ENCODE peak calls at places on chromosomes 4 and X, in seven cellular contexts. M is CD8-positive, alpha-beta T cell; T is stomach; E is breast epithelium; S is mammary epithelial cell; Z is fibroblast of lung; K is GM23248. Y is an unnamed sample.
A peak's percentile ranks its signal among the peaks of the same experiment; 100 is the strongest.

GRCh38 chr4:95077864-95078263 is 320.1 kb downstream of the BMPR1B start:
- DNase-seq in M (no peak), T (no peak), E (no peak), S (peak; percentile 52), Z (peak; percentile 27), K (peak; percentile 21), Y (no peak)

GRCh38 chr4:2696423-2696822 is 59.7 kb downstream of the TNIP2 start:
- DNase-seq in M (no peak), T (no peak), E (no peak), S (no peak), Z (no peak), K (no peak), Y (no peak)

GRCh38 chrX:153421856-153422255 is 10.6 kb downstream of the ZFP92 start:
- DNase-seq in M (no peak), T (no peak), E (no peak), S (no peak), Z (no peak), K (no peak), Y (no peak)

GRCh38 chr4:180947421-180947820 is 1295.8 kb upstream of the TENM3 start:
- DNase-seq in M (no peak), T (no peak), E (no peak), S (peak; percentile 39), Z (peak; percentile 28), K (peak; percentile 63), Y (no peak)

GRCh38 chrX:12910424-12910823 is 4.0 kb downstream of the TLR8 start:
- DNase-seq in M (no peak), T (no peak), E (no peak), S (no peak), Z (no peak), K (no peak), Y (no peak)

GRCh38 chr4:146981651-146982050 is 36.0 kb upstream of the TTC29 start:
- DNase-seq in M (no peak), T (no peak), E (no peak), S (no peak), Z (peak; percentile 37), K (peak; percentile 34), Y (no peak)

GRCh38 chrX:68511255-68511654 is 12.4 kb downstream of the YIPF6 start:
- DNase-seq in M (no peak), T (no peak), E (no peak), S (peak; percentile 32), Z (peak; percentile 20), K (peak; percentile 62), Y (peak; percentile 26)

GRCh38 chr4:128287159-128287870 is at the start of gene PGRMC2:
- DNase-seq in M (no peak), T (no peak), E (peak; percentile 26), S (no peak), Z (peak; percentile 44), K (peak; percentile 68), Y (no peak)

GRCh38 chrX:108299101-108299591 is 139.1 kb downstream of the COL4A6 start:
- DNase-seq in M (no peak), T (no peak), E (no peak), S (peak; percentile 75), Z (peak; percentile 36), K (peak; percentile 38), Y (no peak)

GRCh38 chrX:129759576-129760061 is 20.1 kb upstream of the SASH3 start:
- DNase-seq in M (peak; percentile 72), T (peak; percentile 54), E (peak; percentile 75), S (peak; percentile 69), Z (peak; percentile 93), K (peak; percentile 53), Y (peak; percentile 73)

GRCh38 chr4:141654098-141654497 is 17.7 kb downstream of the IL15 start:
- DNase-seq in M (no peak), T (no peak), E (no peak), S (no peak), Z (peak; percentile 86), K (peak; percentile 34), Y (no peak)

GRCh38 chr4:148021706-148022105 is 289.8 kb downstream of the ARHGAP10 start:
- DNase-seq in M (no peak), T (no peak), E (no peak), S (no peak), Z (no peak), K (no peak), Y (peak; percentile 7)

GRCh38 chrX:15142084-15142715 is 127.7 kb downstream of the ASB9 start:
- DNase-seq in M (no peak), T (no peak), E (no peak), S (peak; percentile 8), Z (peak; percentile 45), K (peak; percentile 2), Y (peak; percentile 21)

DNA sequence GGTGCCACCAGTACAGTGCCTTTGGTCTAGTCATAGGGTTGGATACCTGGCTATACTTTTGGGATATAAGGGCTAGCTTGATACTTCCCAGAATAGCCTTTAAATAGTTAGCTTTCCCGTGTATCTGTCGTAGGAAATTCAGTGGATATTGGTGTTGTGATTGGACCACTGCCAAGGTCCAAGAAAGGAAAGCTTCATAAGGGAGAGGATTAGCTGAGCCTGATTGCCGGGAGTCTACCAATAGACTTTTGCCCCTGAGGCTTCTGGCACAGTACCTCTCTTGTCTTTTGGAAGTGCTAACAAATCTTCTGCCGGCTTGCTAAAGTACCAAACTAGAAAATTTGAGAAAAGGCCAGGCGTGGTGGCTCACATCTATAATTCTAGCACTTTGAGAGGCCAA is 350.6 kb downstream of the CHIC1 start:
- DNase-seq in M (no peak), T (no peak), E (no peak), S (peak; percentile 9), Z (peak; percentile 53), K (no peak), Y (no peak)
- H3K27me3 ChIP-seq in M (no peaks in the 10 kb centered on the region), T (no peaks in the 10 kb centered on the region), E (peaks cover 13% of the 10 kb centered on the region), S (no peaks in the 10 kb centered on the region), Z (no peaks in the 10 kb centered on the region), K (no peaks in the 10 kb centered on the region), Y (no peaks in the 10 kb centered on the region)

GRCh38 chr4:152779513-152780266 is at the start of the genes ARFIP1 and TIGD4:
- DNase-seq in M (peak; percentile 96), T (peak; percentile 98), E (peak; percentile 97), S (peak; percentile 97), Z (peak; percentile 96), K (peak; percentile 99), Y (peak; percentile 94)

GRCh38 chr4:152778656-152779512 is 646 bp downstream of the TIGD4 start:
- DNase-seq in M (peak; percentile 53), T (peak; percentile 36), E (no peak), S (peak; percentile 30), Z (no peak), K (peak; percentile 55), Y (no peak)

GRCh38 chr4:152776352-152776751 is 3.2 kb downstream of the TIGD4 start:
- DNase-seq in M (no peak), T (no peak), E (no peak), S (peak; percentile 17), Z (no peak), K (no peak), Y (no peak)

GRCh38 chr4:152777488-152777887 is 2.0 kb downstream of the TIGD4 start:
- DNase-seq in M (no peak), T (no peak), E (no peak), S (no peak), Z (no peak), K (no peak), Y (no peak)

GRCh38 chr4:152780267-152780811 is 585 bp downstream of the ARFIP1 start:
- DNase-seq in M (no peak), T (no peak), E (no peak), S (no peak), Z (peak; percentile 25), K (peak; percentile 75), Y (no peak)
- H3K4me3 ChIP-seq in M (peak overlapping the region; percentile 82), T (peak overlapping the region; percentile 85), E (peak overlapping the region; percentile 85), S (peak overlapping the region; percentile 80), Z (peak overlapping the region; percentile 96), K (peak overlapping the region; percentile 91), Y (peak overlapping the region; percentile 96)

DNA sequence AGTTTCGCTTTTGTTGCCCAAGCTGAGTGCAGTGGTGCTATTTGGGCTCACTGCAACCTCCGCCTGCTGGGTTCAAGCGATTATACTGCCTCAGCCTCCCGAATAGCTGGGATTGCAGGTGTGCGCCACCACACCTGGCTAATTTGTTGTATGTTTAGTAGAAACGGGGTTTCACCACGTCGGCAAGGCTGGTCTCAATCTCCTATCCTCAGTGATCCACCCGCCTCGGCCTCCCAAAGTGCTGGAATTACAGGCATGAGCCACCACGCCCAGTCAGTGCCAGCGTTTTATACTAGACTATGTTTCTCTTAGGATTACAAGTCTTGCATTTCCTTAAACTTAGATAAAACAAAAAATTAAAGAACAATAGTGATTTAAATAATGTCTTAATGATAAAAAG is 13.0 kb downstream of the KLF3 start:
- DNase-seq in M (no peak), T (no peak), E (no peak), S (no peak), Z (no peak), K (no peak), Y (no peak)
- H3K4me1 ChIP-seq in M (peaks cover 72% of the 10 kb centered on the region), T (peaks cover 100% of the 10 kb centered on the region), E (peaks cover 11% of the 10 kb centered on the region), S (peaks cover 36% of the 10 kb centered on the region), Z (peaks cover 41% of the 10 kb centered on the region), K (peaks cover 76% of the 10 kb centered on the region), Y (peaks cover 75% of the 10 kb centered on the region)

GRCh38 chr4:110629780-110630500 is 7.1 kb upstream of the PITX2 start:
- DNase-seq in M (no peak), T (no peak), E (no peak), S (no peak), Z (no peak), K (no peak), Y (no peak)

GRCh38 chr4:110630621-110631402 is 7.9 kb upstream of the PITX2 start:
- DNase-seq in M (no peak), T (no peak), E (no peak), S (no peak), Z (no peak), K (no peak), Y (no peak)

GRCh38 chr4:110628321-110629213 is 5.7 kb upstream of the PITX2 start:
- DNase-seq in M (no peak), T (no peak), E (no peak), S (no peak), Z (no peak), K (no peak), Y (no peak)

GRCh38 chr4:110631582-110632505 is 9.0 kb upstream of the PITX2 start:
- DNase-seq in M (no peak), T (peak; percentile 74), E (peak; percentile 53), S (peak; percentile 56), Z (peak; percentile 70), K (peak; percentile 28), Y (no peak)

DNA sequence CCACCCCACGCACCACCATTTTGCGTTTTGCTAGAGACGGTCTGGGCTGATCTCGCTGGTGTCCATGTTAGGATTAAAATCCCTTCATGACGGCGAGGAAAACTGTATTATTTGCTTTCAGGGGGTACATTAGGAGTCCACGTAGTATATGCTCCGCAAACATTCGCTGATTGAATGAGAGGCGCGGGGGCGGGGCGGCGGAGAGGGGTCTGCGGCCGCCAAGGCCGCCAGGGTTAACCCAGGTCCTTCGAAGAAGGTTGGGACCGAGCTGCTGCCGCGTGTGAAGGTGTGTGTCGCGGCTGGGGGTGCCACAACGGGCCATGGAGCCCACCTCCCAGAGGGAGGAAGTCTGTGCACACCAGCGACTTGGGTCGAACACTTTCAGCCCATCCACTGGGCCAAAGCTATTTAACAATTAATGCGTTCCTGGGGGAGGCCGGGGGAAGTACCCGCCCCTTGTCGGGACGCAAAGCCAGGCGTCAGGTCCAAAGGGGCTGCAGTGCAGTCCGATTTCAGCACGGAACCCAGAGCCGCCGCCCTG is 6.4 kb upstream of the PITX2 start:
- DNase-seq in M (no peak), T (no peak), E (no peak), S (no peak), Z (no peak), K (no peak), Y (no peak)
- H3K27me3 ChIP-seq in M (peaks cover 64% of the 10 kb centered on the region), T (peaks cover 30% of the 10 kb centered on the region), E (peaks cover 98% of the 10 kb centered on the region), S (peaks cover 84% of the 10 kb centered on the region), Z (peaks cover 81% of the 10 kb centered on the region), K (no peaks in the 10 kb centered on the region), Y (peaks cover 81% of the 10 kb centered on the region)

Y was measured in CD4-positive, alpha-beta memory T cell.